ENCODE peak calls at places on chromosomes 2 and 18, in seven cellular contexts. C is brain microvascular endothelial cell; R is Caki2; F is amygdala; K is NCI-H774; X is activated CD4-positive, alpha-beta T cell treated with anti-CD3 and anti-CD28 coated beads, Interleukin-2, amount 10 ng/mL, durations not matched to agents 7 days and 5 days; Z is Kasumi-1. Q is an unnamed sample.

GRCh38 chr18:55419132-55419938 is 168.7 kb downstream of the TCF4 start:
- DNase-seq in C (no peak), R (no peak), F (no peak), K (no peak), X (no peak), Z (no peak), Q (no peak)

GRCh38 chr2:36812196-36812595 is 115.7 kb downstream of the VIT start:
- DNase-seq in C (no peak), R (no peak), F (no peak), K (no peak), X (no peak), Z (no peak), Q (no peak)

GRCh38 chr2:76330865-76331264 is 620.1 kb upstream of the GCFC2 start:
- DNase-seq in C (no peak), R (no peak), F (no peak), K (no peak), X (no peak), Z (no peak), Q (no peak)

GRCh38 chr2:37781028-37781427 is 109.6 kb upstream of the CDC42EP3 start:
- DNase-seq in C (peak), R (no peak), F (no peak), K (no peak), X (no peak), Z (no peak), Q (no peak)

GRCh38 chr2:109206569-109207145 is 77.7 kb downstream of the SH3RF3 start:
- DNase-seq in C (no peak), R (no peak), F (no peak), K (no peak), X (no peak), Z (no peak), Q (no peak)

GRCh38 chr2:235384624-235385023 is 109.2 kb upstream of the AGAP1 start:
- DNase-seq in C (no peak), R (no peak), F (peak), K (no peak), X (no peak), Z (no peak), Q (no peak)

GRCh38 chr2:180519276-180519675 is 461.1 kb upstream of the UBE2E3 start:
- DNase-seq in C (no peak), R (peak), F (no peak), K (no peak), X (no peak), Z (no peak), Q (no peak)

GRCh38 chr2:219168932-219169331 is 897 bp downstream of the SLC23A3 start:
- DNase-seq in C (no peak), R (no peak), F (no peak), K (no peak), X (no peak), Z (no peak), Q (no peak)

GRCh38 chr2:27891820-27892105 is 1.2 kb downstream of the BABAM2 start:
- DNase-seq in C (no peak), R (no peak), F (no peak), K (no peak), X (no peak), Z (no peak), Q (no peak)

GRCh38 chr2:233349005-233349998 is 5.0 kb upstream of the DGKD start:
- DNase-seq in C (no peak), R (no peak), F (peak), K (no peak), X (no peak), Z (peak), Q (no peak)

GRCh38 chr18:2111456-2111855 is 459.8 kb downstream of the METTL4 start:
- DNase-seq in C (peak), R (peak), F (no peak), K (no peak), X (no peak), Z (no peak), Q (no peak)

GRCh38 chr2:126779286-126779605 is 119.4 kb upstream of the TEX51 start:
- DNase-seq in C (no peak), R (no peak), F (no peak), K (no peak), X (no peak), Z (no peak), Q (no peak)

GRCh38 chr18:61690418-61691138 is 202.2 kb downstream of the RNF152 start:
- DNase-seq in C (no peak), R (no peak), F (no peak), K (no peak), X (no peak), Z (no peak), Q (no peak)

GRCh38 chr18:63679820-63680606 is 18.3 kb upstream of the SERPINB3 start:
- DNase-seq in C (no peak), R (no peak), F (no peak), K (no peak), X (no peak), Z (no peak), Q (no peak)

GRCh38 chr2:167890739-167891138 is 356.7 kb downstream of the STK39 start:
- DNase-seq in C (no peak), R (no peak), F (no peak), K (no peak), X (no peak), Z (no peak), Q (no peak)

GRCh38 chr18:48534364-48534763 is 4.5 kb upstream of the CTIF start:
- DNase-seq in C (peak), R (no peak), F (no peak), K (no peak), X (no peak), Z (no peak), Q (no peak)

GRCh38 chr18:49747876-49748275 is 65.5 kb downstream of the ACAA2 start:
- DNase-seq in C (no peak), R (no peak), F (no peak), K (no peak), X (no peak), Z (no peak), Q (no peak)

GRCh38 chr2:44943031-44943692 is 1.7 kb downstream of the SIX3 start:
- DNase-seq in C (no peak), R (no peak), F (no peak), K (no peak), X (no peak), Z (no peak), Q (no peak)

Q was measured in thoracic aorta.